ENCODE peak calls at places on chromosomes 5 and 9, in five cellular contexts. One of them, this sample, is unnamed.

GRCh38 chr5:96235008-96235910 is 197.8 kb downstream of the PCSK1 start:
- DNase-seq in H9: no peak
- DNase-seq in mesenchymal stem cell: peak; percentile 69
- DNase-seq in neuronal stem cell: no peak
- DNase-seq in IMR-90: peak; percentile 30
- DNase-seq in this sample: no peak

GRCh38 chr5:132059043-132059695 is 1.3 kb upstream of the IL3 start:
- DNase-seq in H9: peak; percentile 18
- DNase-seq in IMR-90: no peak
- DNase-seq in neuronal stem cell: no peak
- DNase-seq in mesenchymal stem cell: no peak
- DNase-seq in this sample: no peak

GRCh38 chr5:66960373-66961137 is 236.0 kb downstream of the CD180 start:
- DNase-seq in IMR-90: peak; percentile 10
- DNase-seq in mesenchymal stem cell: peak; percentile 32
- DNase-seq in H9: no peak
- DNase-seq in neuronal stem cell: no peak
- DNase-seq in this sample: peak; percentile 27

GRCh38 chr5:113489299-113489698 is 1.0 kb upstream of the MCC start:
- DNase-seq in IMR-90: peak; percentile 99
- DNase-seq in mesenchymal stem cell: peak; percentile 99
- DNase-seq in neuronal stem cell: no peak
- DNase-seq in H9: no peak
- DNase-seq in this sample: no peak

GRCh38 chr9:88583901-88584596 is 49.1 kb downstream of the NXNL2 start:
- DNase-seq in mesenchymal stem cell: peak; percentile 84
- DNase-seq in neuronal stem cell: no peak
- DNase-seq in H9: no peak
- DNase-seq in IMR-90: peak; percentile 85
- DNase-seq in this sample: no peak

GRCh38 chr9:5870020-5870339 is 20.7 kb upstream of the MLANA start:
- DNase-seq in mesenchymal stem cell: no peak
- DNase-seq in IMR-90: no peak
- DNase-seq in H9: no peak
- DNase-seq in neuronal stem cell: no peak
- DNase-seq in this sample: no peak

GRCh38 chr5:79829260-79829659 is 139.6 kb downstream of the CMYA5 start:
- DNase-seq in IMR-90: no peak
- DNase-seq in mesenchymal stem cell: peak; percentile 2
- DNase-seq in neuronal stem cell: no peak
- DNase-seq in H9: peak; percentile 81
- DNase-seq in this sample: peak; percentile 73

GRCh38 chr5:108505608-108506007 is 123.7 kb upstream of the FBXL17 start:
- DNase-seq in mesenchymal stem cell: no peak
- DNase-seq in IMR-90: no peak
- DNase-seq in H9: no peak
- DNase-seq in neuronal stem cell: no peak
- DNase-seq in this sample: no peak

GRCh38 chr9:131738838-131739191 is 1.1 kb downstream of the RAPGEF1 start:
- DNase-seq in H9: peak; percentile 60
- DNase-seq in IMR-90: no peak
- DNase-seq in neuronal stem cell: no peak
- DNase-seq in mesenchymal stem cell: no peak
- DNase-seq in this sample: peak; percentile 79

GRCh38 chr9:135907006-135907434 is 326 bp downstream of the CAMSAP1 start:
- DNase-seq in neuronal stem cell: peak; percentile 61
- DNase-seq in mesenchymal stem cell: peak; percentile 44
- DNase-seq in H9: no peak
- DNase-seq in IMR-90: peak; percentile 28
- DNase-seq in this sample: peak; percentile 51

GRCh38 chr9:64773491-64773931 is 511.5 kb downstream of the FOXD4L5 start:
- DNase-seq in mesenchymal stem cell: peak; percentile 3
- DNase-seq in H9: peak; percentile 7
- DNase-seq in neuronal stem cell: peak; percentile 6
- DNase-seq in IMR-90: no peak
- DNase-seq in this sample: peak; percentile 0

GRCh38 chr9:70574222-70574837 is 159.9 kb upstream of the KLF9 start:
- DNase-seq in neuronal stem cell: no peak
- DNase-seq in IMR-90: peak; percentile 76
- DNase-seq in H9: no peak
- DNase-seq in mesenchymal stem cell: peak; percentile 56
- DNase-seq in this sample: peak; percentile 44

GRCh38 chr5:72417333-72418062 is 89.7 kb downstream of the ZNF366 start:
- DNase-seq in IMR-90: no peak
- DNase-seq in mesenchymal stem cell: no peak
- DNase-seq in H9: peak; percentile 38
- DNase-seq in neuronal stem cell: no peak
- DNase-seq in this sample: no peak

GRCh38 chr5:16590685-16591084 is 26.1 kb downstream of the RETREG1 start:
- DNase-seq in mesenchymal stem cell: no peak
- DNase-seq in H9: no peak
- DNase-seq in IMR-90: no peak
- DNase-seq in neuronal stem cell: no peak
- DNase-seq in this sample: no peak

GRCh38 chr5:136864960-136865359 is 499.6 kb upstream of the TRPC7 start:
- DNase-seq in mesenchymal stem cell: no peak
- DNase-seq in H9: no peak
- DNase-seq in IMR-90: no peak
- DNase-seq in neuronal stem cell: no peak
- DNase-seq in this sample: no peak

GRCh38 chr5:137470111-137470920 is 28.8 kb downstream of the SPOCK1 start:
- DNase-seq in H9: no peak
- DNase-seq in neuronal stem cell: no peak
- DNase-seq in mesenchymal stem cell: no peak
- DNase-seq in IMR-90: peak; percentile 94
- DNase-seq in this sample: no peak

GRCh38 chr9:87063883-87064282 is 116.6 kb upstream of the GAS1 start:
- DNase-seq in neuronal stem cell: no peak
- DNase-seq in IMR-90: peak; percentile 64
- DNase-seq in mesenchymal stem cell: no peak
- DNase-seq in H9: no peak
- DNase-seq in this sample: no peak

GRCh38 chr5:78675956-78676727 is 27.6 kb upstream of the LHFPL2 start:
- DNase-seq in mesenchymal stem cell: no peak
- DNase-seq in H9: no peak
- DNase-seq in IMR-90: no peak
- DNase-seq in neuronal stem cell: no peak
- DNase-seq in this sample: no peak

GRCh38 chr5:82325155-82325554 is 47.0 kb upstream of the RPS23 start:
- DNase-seq in IMR-90: no peak
- DNase-seq in neuronal stem cell: no peak
- DNase-seq in mesenchymal stem cell: no peak
- DNase-seq in H9: no peak
- DNase-seq in this sample: no peak

GRCh38 chr5:169116961-169117461 is 183.9 kb downstream of the SLIT3 start:
- DNase-seq in neuronal stem cell: no peak
- DNase-seq in IMR-90: no peak
- DNase-seq in H9: peak; percentile 87
- DNase-seq in mesenchymal stem cell: no peak
- DNase-seq in this sample: peak; percentile 92

GRCh38 chr9:136861874-136862457 is 4.1 kb downstream of the EDF1 start:
- DNase-seq in neuronal stem cell: no peak
- DNase-seq in IMR-90: no peak
- DNase-seq in mesenchymal stem cell: no peak
- DNase-seq in H9: no peak
- DNase-seq in this sample: no peak

GRCh38 chr5:72221099-72221498 is 98.9 kb downstream of the MRPS27 start:
- DNase-seq in neuronal stem cell: no peak
- DNase-seq in IMR-90: no peak
- DNase-seq in mesenchymal stem cell: no peak
- DNase-seq in H9: no peak
- DNase-seq in this sample: no peak

GRCh38 chr5:15365040-15365439 is 134.9 kb upstream of the FBXL7 start:
- DNase-seq in H9: no peak
- DNase-seq in IMR-90: no peak
- DNase-seq in neuronal stem cell: no peak
- DNase-seq in mesenchymal stem cell: no peak
- DNase-seq in this sample: no peak

GRCh38 chr5:179413711-179414458 is 68.6 kb upstream of the ADAMTS2 start:
- DNase-seq in IMR-90: no peak
- DNase-seq in mesenchymal stem cell: no peak
- DNase-seq in H9: no peak
- DNase-seq in neuronal stem cell: no peak
- DNase-seq in this sample: no peak

GRCh38 chr5:34717426-34718327 is 61.5 kb downstream of the RAI14 start:
- DNase-seq in neuronal stem cell: peak; percentile 23
- DNase-seq in mesenchymal stem cell: peak; percentile 99
- DNase-seq in IMR-90: peak; percentile 99
- DNase-seq in H9: peak; percentile 82
- DNase-seq in this sample: peak; percentile 98

GRCh38 chr5:36285837-36286615 is 15.7 kb downstream of the RANBP3L start:
- DNase-seq in H9: no peak
- DNase-seq in IMR-90: no peak
- DNase-seq in mesenchymal stem cell: no peak
- DNase-seq in neuronal stem cell: no peak
- DNase-seq in this sample: peak; percentile 72

GRCh38 chr5:157603333-157604190 is 28.0 kb upstream of the ADAM19 start:
- DNase-seq in IMR-90: peak; percentile 93
- DNase-seq in mesenchymal stem cell: peak; percentile 63
- DNase-seq in neuronal stem cell: no peak
- DNase-seq in H9: no peak
- DNase-seq in this sample: no peak

GRCh38 chr9:99105152-99106043 is 485 bp downstream of the TGFBR1 start:
- DNase-seq in H9: peak; percentile 52
- DNase-seq in mesenchymal stem cell: peak; percentile 83
- DNase-seq in neuronal stem cell: peak; percentile 58
- DNase-seq in IMR-90: peak; percentile 73
- DNase-seq in this sample: peak; percentile 58

DNA sequence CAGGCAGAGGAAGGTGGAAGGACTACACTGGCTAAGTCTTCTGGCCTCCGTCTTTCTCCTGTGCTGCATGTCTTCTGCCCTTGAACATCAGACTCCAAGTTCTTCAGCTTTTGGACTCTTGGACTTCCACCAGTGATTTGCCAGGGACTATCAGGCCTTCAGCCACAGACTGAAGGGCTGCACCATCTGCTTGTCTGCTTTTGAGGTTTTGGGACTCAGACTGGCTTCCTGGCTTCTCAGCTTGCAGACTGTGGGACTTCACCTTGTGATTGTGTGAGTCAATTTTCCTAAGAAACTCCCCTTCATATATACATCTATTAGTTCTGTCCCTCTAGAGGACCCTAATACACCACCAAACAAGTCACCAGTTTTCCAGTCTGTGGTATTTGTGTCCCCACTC is 9.7 kb upstream of the ANKDD1B start:
- DNase-seq in mesenchymal stem cell: peak; percentile 69
- DNase-seq in neuronal stem cell: no peak
- DNase-seq in IMR-90: peak; percentile 61
- DNase-seq in H9: no peak
- DNase-seq in this sample: no peak
- H2BK5ac ChIP-seq in mesenchymal stem cell: no peak overlapping the region
- H2BK5ac ChIP-seq in neuronal stem cell: no peak overlapping the region
- H2BK5ac ChIP-seq in IMR-90: peak overlapping the region; percentile 91
- H2BK5ac ChIP-seq in H9: no peak overlapping the region
- H2BK5ac ChIP-seq in this sample: no peak overlapping the region

DNA sequence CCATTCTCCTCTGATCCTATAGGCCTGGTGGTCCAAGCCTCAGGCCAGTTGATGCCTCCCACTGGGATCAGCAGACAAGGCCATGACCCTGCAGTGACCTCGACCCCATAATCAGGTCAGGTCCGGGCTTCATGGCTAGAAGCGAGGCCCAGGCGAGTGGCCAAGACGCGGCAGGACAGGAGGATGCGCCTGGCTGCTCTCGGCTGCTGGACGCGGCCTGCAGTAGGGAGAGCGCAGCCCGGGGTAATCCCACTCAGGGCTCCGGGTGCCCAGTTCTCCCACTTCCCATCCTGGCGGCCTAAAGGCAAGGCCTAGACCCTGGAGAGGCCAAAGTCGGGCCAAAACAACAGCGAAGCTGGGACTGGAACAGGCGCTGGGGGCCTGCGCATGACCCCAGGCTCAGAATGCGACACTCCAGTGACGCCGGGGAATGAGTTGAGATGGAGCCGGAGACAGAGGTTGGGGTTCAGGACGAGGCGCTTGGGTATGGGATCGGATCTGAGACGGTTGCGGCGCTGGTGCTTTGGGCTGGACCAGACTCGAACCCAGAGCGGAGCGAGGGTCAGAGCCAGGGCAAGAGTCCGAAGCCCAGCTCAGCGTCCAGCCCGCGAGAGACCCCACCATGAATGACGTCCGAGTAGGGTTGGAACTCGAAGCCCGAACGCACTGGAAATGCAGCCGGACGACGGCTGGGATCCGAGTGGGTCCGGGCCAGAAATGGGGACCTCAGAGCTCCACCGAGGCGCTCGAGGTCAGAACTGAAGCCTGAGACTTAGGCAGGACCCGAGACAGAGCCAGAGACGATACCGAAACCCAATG is 3.2 kb downstream of the LHX6 start:
- DNase-seq in neuronal stem cell: no peak
- DNase-seq in IMR-90: no peak
- DNase-seq in H9: no peak
- DNase-seq in mesenchymal stem cell: no peak
- DNase-seq in this sample: no peak
- H4K8ac ChIP-seq in neuronal stem cell: no peak overlapping the region
- H4K8ac ChIP-seq in IMR-90: no peak overlapping the region
- H4K8ac ChIP-seq in H9: no peak overlapping the region
- H4K8ac ChIP-seq in mesenchymal stem cell: no peak overlapping the region
- H4K8ac ChIP-seq in this sample: no peak overlapping the region

GRCh38 chr9:129493002-129493713 is 127.7 kb downstream of the C9orf50 start:
- DNase-seq in neuronal stem cell: no peak
- DNase-seq in H9: no peak
- DNase-seq in IMR-90: no peak
- DNase-seq in mesenchymal stem cell: no peak
- DNase-seq in this sample: no peak
- H3K4me1 ChIP-seq in neuronal stem cell: peaks cover 63% of the 10 kb centered on the region
- H3K4me1 ChIP-seq in H9: peaks cover 5% of the 10 kb centered on the region
- H3K4me1 ChIP-seq in IMR-90: peaks cover 49% of the 10 kb centered on the region
- H3K4me1 ChIP-seq in mesenchymal stem cell: peaks cover 67% of the 10 kb centered on the region
- H3K4me1 ChIP-seq in this sample: peaks cover 15% of the 10 kb centered on the region

GRCh38 chr5:126837242-126837641 is 60.3 kb downstream of the LMNB1 start:
- DNase-seq in H9: no peak
- DNase-seq in mesenchymal stem cell: no peak
- DNase-seq in IMR-90: no peak
- DNase-seq in neuronal stem cell: no peak
- DNase-seq in this sample: no peak

GRCh38 chr5:126836778-126837177 is 59.8 kb downstream of the LMNB1 start:
- DNase-seq in IMR-90: no peak
- DNase-seq in mesenchymal stem cell: no peak
- DNase-seq in H9: no peak
- DNase-seq in neuronal stem cell: no peak
- DNase-seq in this sample: no peak

DNA sequence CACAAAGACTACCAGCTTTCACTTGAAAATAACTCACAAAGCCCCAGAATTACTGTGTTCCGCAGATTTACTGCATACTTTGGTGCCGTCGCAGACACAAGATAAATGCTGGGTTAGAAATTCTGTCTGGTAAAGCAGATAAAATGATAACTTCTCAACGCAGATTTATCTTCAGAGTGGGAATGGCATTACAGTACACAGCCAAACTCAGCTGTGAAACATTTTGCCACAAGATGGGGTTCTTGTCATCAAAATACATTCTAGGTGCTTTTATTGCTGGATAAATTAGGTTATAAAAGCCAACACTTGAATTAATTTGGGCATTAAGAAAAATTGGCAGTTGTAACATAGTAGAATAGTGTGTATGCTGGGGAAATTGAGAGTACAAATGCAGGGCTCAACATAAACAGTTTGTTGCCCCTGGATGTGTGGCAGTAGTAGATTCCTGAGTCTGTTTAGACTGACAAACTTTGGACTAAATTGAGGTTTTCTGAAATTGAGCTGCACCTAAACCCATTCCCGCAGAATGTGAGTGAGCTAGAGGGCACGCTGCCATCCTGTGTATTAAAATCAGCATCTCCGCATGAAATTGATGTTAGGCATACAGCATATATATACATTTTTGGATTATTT is 61.1 kb downstream of the LMNB1 start:
- DNase-seq in H9: no peak
- DNase-seq in mesenchymal stem cell: peak; percentile 36
- DNase-seq in IMR-90: peak; percentile 53
- DNase-seq in neuronal stem cell: no peak
- DNase-seq in this sample: no peak
- H2BK5ac ChIP-seq in H9: no peak overlapping the region
- H2BK5ac ChIP-seq in mesenchymal stem cell: no peak overlapping the region
- H2BK5ac ChIP-seq in IMR-90: no peak overlapping the region
- H2BK5ac ChIP-seq in neuronal stem cell: no peak overlapping the region
- H2BK5ac ChIP-seq in this sample: no peak overlapping the region